ENCODE peak calls at places on chromosome 19, in nine cellular contexts. B is Calu3, L is GM06990, S is fibroblast of mammary gland, R is prostate gland, H is upper lobe of left lung, E is nephron progenitor cell, G is mammary epithelial cell, D is Peyer's patch. P is an unnamed sample.

GRCh38 chr19:11737964-11738745 is 591 bp downstream of the ZNF823 start:
- DNase-seq in B (peak), L (peak), S (peak), R (peak), H (peak), E (peak), G (peak), D (peak), P (peak)

GRCh38 chr19:35721374-35721773 is 3.6 kb downstream of the KMT2B start:
- DNase-seq in B (no peak), L (no peak), S (no peak), R (no peak), H (no peak), E (no peak), G (no peak), D (no peak), P (no peak)

GRCh38 chr19:54190942-54191670 is at the start of gene TSEN34:
- DNase-seq in B (peak), L (peak), S (peak), R (peak), H (peak), E (peak), G (peak), D (peak), P (no peak)

GRCh38 chr19:38412961-38413360 is 10.1 kb downstream of the FAM98C start:
- DNase-seq in B (no peak), L (no peak), S (no peak), R (no peak), H (no peak), E (no peak), G (no peak), D (peak), P (no peak)

GRCh38 chr19:56727731-56728130 is 56.2 kb upstream of the ZNF835 start:
- DNase-seq in B (no peak), L (no peak), S (no peak), R (no peak), H (no peak), E (no peak), G (no peak), D (no peak), P (no peak)

GRCh38 chr19:18469245-18470107 is 31.5 kb upstream of the ISYNA1 start:
- DNase-seq in B (peak), L (peak), S (peak), R (no peak), H (peak), E (peak), G (no peak), D (peak), P (no peak)

GRCh38 chr19:4083677-4084546 is 17.2 kb upstream of the ZBTB7A start:
- DNase-seq in B (peak), L (peak), S (no peak), R (peak), H (peak), E (no peak), G (no peak), D (peak), P (peak)

GRCh38 chr19:48681127-48681470 is 8.3 kb upstream of the NTN5 start:
- DNase-seq in B (no peak), L (no peak), S (peak), R (no peak), H (no peak), E (no peak), G (peak), D (no peak), P (no peak)

GRCh38 chr19:14375582-14376291 is 5.5 kb upstream of the ADGRE5 start:
- DNase-seq in B (no peak), L (no peak), S (no peak), R (no peak), H (no peak), E (no peak), G (no peak), D (no peak), P (no peak)

GRCh38 chr19:12603714-12604113 is 6.9 kb downstream of the ZNF490 start:
- DNase-seq in B (no peak), L (peak), S (no peak), R (no peak), H (no peak), E (no peak), G (no peak), D (no peak), P (no peak)

GRCh38 chr19:16836115-16836905 is 7.1 kb downstream of the SIN3B start:
- DNase-seq in B (no peak), L (peak), S (peak), R (peak), H (peak), E (no peak), G (peak), D (no peak), P (no peak)

GRCh38 chr19:2524840-2525723 is 49.2 kb downstream of the GADD45B start:
- DNase-seq in B (peak), L (peak), S (peak), R (no peak), H (no peak), E (no peak), G (peak), D (no peak), P (no peak)

GRCh38 chr19:15563325-15563794 is 51.7 kb upstream of the CYP4F8 start:
- DNase-seq in B (peak), L (no peak), S (no peak), R (peak), H (no peak), E (no peak), G (peak), D (peak), P (peak)

GRCh38 chr19:36151144-36152051 is 849 bp downstream of the COX7A1 start:
- DNase-seq in B (no peak), L (no peak), S (no peak), R (no peak), H (no peak), E (no peak), G (no peak), D (no peak), P (no peak)

GRCh38 chr19:55554749-55555152 is 9.4 kb upstream of the SBK3 start:
- DNase-seq in B (no peak), L (no peak), S (no peak), R (no peak), H (no peak), E (no peak), G (no peak), D (no peak), P (no peak)

GRCh38 chr19:15467734-15468214 is 3.4 kb upstream of the RASAL3 start:
- DNase-seq in B (no peak), L (no peak), S (no peak), R (no peak), H (no peak), E (no peak), G (no peak), D (no peak), P (no peak)

GRCh38 chr19:13082192-13083007 is 20.3 kb downstream of the LYL1 start:
- DNase-seq in B (peak), L (no peak), S (peak), R (no peak), H (no peak), E (peak), G (no peak), D (no peak), P (no peak)

GRCh38 chr19:7506385-7507328 is 9.2 kb upstream of the ZNF358 start:
- DNase-seq in B (peak), L (peak), S (peak), R (no peak), H (peak), E (peak), G (peak), D (peak), P (peak)

GRCh38 chr19:49224856-49225255 is 67.3 kb downstream of the TRPM4 start:
- DNase-seq in B (peak), L (peak), S (peak), R (peak), H (peak), E (peak), G (peak), D (peak), P (no peak)

GRCh38 chr19:43467276-43467675 is 1.9 kb upstream of the LYPD3 start:
- DNase-seq in B (no peak), L (no peak), S (no peak), R (no peak), H (no peak), E (no peak), G (no peak), D (no peak), P (no peak)

GRCh38 chr19:23571175-23571574 is 115.8 kb downstream of the ZNF675 start:
- DNase-seq in B (no peak), L (no peak), S (no peak), R (no peak), H (no peak), E (no peak), G (no peak), D (no peak), P (no peak)

GRCh38 chr19:19659646-19660245 is 3.7 kb downstream of the ATP13A1 start:
- DNase-seq in B (no peak), L (no peak), S (no peak), R (no peak), H (no peak), E (no peak), G (no peak), D (no peak), P (no peak)

DNA sequence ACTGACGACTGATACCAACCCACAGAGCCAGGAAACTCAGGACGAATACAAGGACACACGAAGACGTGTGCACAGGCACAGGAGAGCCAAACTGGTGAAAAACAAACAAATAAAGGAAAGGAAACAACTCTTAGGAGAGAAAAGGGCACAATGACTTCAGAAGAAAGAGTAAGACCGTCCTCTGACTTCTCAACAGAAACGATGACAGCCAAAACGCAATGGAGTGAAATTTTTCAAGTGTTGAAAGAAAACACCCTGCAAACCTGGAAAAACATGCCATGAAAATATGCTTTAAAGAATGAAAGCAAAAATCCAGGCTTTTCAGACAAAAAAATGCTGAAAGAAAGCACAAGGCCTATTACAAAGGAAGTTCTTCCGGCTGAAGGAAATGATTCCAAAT is 24.6 kb upstream of the PLPP2 start:
- DNase-seq in B (no peak), L (no peak), S (no peak), R (no peak), H (no peak), E (no peak), G (no peak), D (no peak), P (no peak)
- TF ChIP-seq CTCF in B (no peak), L (no peak), S (no peak), R (no peak), H (no peak), E (no peak), G (no peak), D (no peak), P (no peak)

GRCh38 chr19:50702870-50703829 is 16.5 kb downstream of the SHANK1 start:
- DNase-seq in B (no peak), L (no peak), S (no peak), R (no peak), H (no peak), E (no peak), G (no peak), D (no peak), P (no peak)

GRCh38 chr19:50708179-50708879 is 11.3 kb downstream of the SHANK1 start:
- DNase-seq in B (no peak), L (no peak), S (peak), R (no peak), H (no peak), E (no peak), G (no peak), D (no peak), P (no peak)

GRCh38 chr19:50706387-50706786 is 13.2 kb downstream of the SHANK1 start:
- DNase-seq in B (no peak), L (no peak), S (no peak), R (no peak), H (no peak), E (no peak), G (no peak), D (no peak), P (no peak)

GRCh38 chr19:50703915-50704548 is 15.6 kb downstream of the SHANK1 start:
- DNase-seq in B (peak), L (no peak), S (no peak), R (no peak), H (no peak), E (no peak), G (no peak), D (no peak), P (no peak)

DNA sequence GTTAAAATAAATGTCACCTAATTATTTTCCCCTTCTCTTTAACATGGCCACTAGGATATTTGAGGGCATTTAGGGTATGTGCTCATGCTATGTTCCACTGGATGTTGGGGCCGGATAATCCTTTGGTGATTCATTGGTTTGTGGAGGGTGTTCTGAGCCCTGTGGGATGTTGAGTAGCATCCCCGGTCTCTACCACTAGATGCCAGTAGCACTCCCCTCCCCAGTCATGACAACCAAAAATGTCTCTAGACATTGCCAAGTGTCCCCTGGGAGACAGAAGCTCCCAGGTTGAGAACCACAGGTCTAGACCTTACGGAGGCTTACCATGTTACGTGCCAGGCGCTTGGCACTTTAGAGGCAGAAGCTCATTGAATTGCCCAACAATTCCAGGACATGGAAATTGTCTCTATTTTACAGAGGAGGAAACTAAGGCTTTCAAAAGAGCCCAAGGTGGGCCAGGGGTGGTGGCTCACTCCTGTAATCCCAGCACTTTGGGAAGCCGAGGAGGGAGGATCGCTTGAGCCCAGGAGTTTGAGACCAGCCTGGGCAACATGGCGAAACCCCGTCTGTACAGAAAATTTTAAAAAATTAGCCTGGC is 14.1 kb downstream of the SHANK1 start:
- DNase-seq in B (peak), L (no peak), S (peak), R (no peak), H (no peak), E (peak), G (peak), D (no peak), P (no peak)
- TF ChIP-seq CTCF in B (peak), L (peak), S (peak), R (no peak), H (peak), E (peak), G (peak), D (peak), P (peak)

GRCh38 chr19:42111811-42112210 is 20.4 kb downstream of the POU2F2 start:
- DNase-seq in B (no peak), L (no peak), S (peak), R (no peak), H (no peak), E (no peak), G (peak), D (no peak), P (no peak)

GRCh38 chr19:42114412-42114811 is 17.8 kb downstream of the POU2F2 start:
- DNase-seq in B (no peak), L (peak), S (no peak), R (no peak), H (no peak), E (no peak), G (no peak), D (no peak), P (no peak)

GRCh38 chr19:42115705-42116104 is 16.5 kb downstream of the POU2F2 start:
- DNase-seq in B (no peak), L (no peak), S (no peak), R (no peak), H (no peak), E (no peak), G (no peak), D (no peak), P (no peak)

GRCh38 chr19:42115219-42115618 is 17.0 kb downstream of the POU2F2 start:
- DNase-seq in B (no peak), L (no peak), S (peak), R (no peak), H (no peak), E (no peak), G (no peak), D (no peak), P (no peak)

GRCh38 chr19:42113641-42114348 is 18.5 kb downstream of the POU2F2 start:
- DNase-seq in B (peak), L (peak), S (peak), R (no peak), H (no peak), E (peak), G (peak), D (no peak), P (no peak)
- TF ChIP-seq CTCF in B (no peak), L (peak), S (peak), R (no peak), H (no peak), E (no peak), G (peak), D (no peak), P (no peak)

GRCh38 chr19:47357788-47358680 is 8.9 kb downstream of the DHX34 start:
- DNase-seq in B (no peak), L (no peak), S (peak), R (no peak), H (no peak), E (no peak), G (no peak), D (no peak), P (no peak)
- TF ChIP-seq CTCF in B (peak), L (peak), S (peak), R (no peak), H (no peak), E (no peak), G (peak), D (no peak), P (no peak)

GRCh38 chr19:1245884-1246816 is 2.2 kb upstream of the MIDN start:
- DNase-seq in B (no peak), L (no peak), S (no peak), R (peak), H (peak), E (peak), G (no peak), D (peak), P (no peak)

GRCh38 chr19:1248454-1249297 is at the start of gene MIDN:
- DNase-seq in B (peak), L (peak), S (peak), R (peak), H (peak), E (peak), G (peak), D (peak), P (no peak)

GRCh38 chr19:1249990-1250298 is 1.6 kb downstream of the MIDN start:
- DNase-seq in B (no peak), L (no peak), S (no peak), R (no peak), H (no peak), E (no peak), G (no peak), D (no peak), P (no peak)

GRCh38 chr19:1249298-1249989 is 1.1 kb downstream of the MIDN start:
- DNase-seq in B (peak), L (peak), S (peak), R (peak), H (peak), E (peak), G (peak), D (peak), P (peak)

GRCh38 chr19:1247747-1248453 is 483 bp upstream of the MIDN start:
- DNase-seq in B (peak), L (peak), S (peak), R (peak), H (peak), E (peak), G (no peak), D (peak), P (no peak)
- TF ChIP-seq CTCF in B (no peak), L (peak), S (no peak), R (no peak), H (no peak), E (no peak), G (no peak), D (peak), P (peak)

DNA sequence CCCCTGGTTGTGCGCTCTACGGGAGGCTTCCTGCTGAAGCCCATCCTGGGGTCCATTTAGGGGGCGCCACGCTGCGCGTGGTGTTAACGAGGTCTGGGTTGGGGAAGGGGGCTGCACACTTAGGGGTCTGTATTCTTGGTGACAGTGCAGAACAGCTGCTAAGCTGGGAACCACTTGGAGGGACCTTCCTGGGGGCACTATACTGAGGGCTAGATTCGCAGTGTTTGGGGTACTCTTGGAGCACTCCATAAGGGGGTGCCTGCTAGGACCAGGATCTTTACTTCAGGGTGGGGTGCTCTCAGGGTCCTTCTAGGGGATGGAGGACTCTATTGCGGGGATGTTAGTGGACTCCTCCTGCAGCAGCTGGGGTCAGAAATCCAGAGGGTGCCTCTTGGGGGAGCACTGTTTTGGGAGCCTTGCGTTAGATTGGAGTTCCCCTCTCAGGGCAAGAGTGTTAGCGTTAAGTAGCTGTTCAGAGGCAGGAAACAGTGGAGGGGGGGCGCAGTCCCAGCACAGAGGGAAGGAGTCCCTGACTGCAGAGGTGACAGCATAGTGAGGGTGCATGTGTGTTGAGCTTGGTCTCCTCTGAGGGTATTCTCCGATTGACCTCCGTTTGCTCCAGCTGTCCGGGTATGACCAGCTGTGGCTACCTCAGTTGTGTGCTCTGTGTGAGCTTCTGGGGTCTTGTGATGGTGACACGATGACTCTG is 1.1 kb downstream of the PDE4A start:
- DNase-seq in B (no peak), L (no peak), S (no peak), R (no peak), H (no peak), E (no peak), G (no peak), D (no peak), P (no peak)
- TF ChIP-seq CTCF in B (no peak), L (no peak), S (no peak), R (no peak), H (no peak), E (peak), G (no peak), D (no peak), P (no peak)

DNA sequence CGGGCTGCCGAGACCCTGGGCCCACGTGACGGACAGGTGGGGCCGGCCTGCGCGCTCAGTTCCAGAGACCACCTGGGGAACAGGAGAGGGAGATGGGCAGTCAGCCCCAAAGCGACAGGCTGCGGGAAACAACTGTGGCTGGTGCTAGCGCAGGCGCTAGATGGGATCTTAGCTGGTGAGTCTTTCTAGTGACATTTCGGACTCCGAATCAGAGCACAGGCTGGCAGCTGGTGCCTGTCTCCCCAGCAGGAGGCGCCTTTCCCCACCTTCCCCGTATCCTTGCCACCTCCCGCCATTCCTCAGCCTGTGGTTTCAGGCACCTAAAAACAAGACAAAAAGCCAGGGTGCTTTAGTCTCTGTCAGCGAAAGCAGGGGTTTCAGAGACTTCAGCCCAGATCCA is 19.4 kb upstream of the RANBP3 start:
- DNase-seq in B (no peak), L (no peak), S (no peak), R (no peak), H (no peak), E (peak), G (no peak), D (no peak), P (no peak)
- TF ChIP-seq CTCF in B (no peak), L (no peak), S (no peak), R (no peak), H (no peak), E (peak), G (peak), D (no peak), P (peak)

P was measured in LNCaP clone FGC.